ENCODE peak calls at places on chromosomes 3 and 15, in eight cellular contexts. One of them, this sample, is unnamed.

GRCh38 chr3:49244589-49245205 is 32.3 kb downstream of the C3orf62 start:
- DNase-seq in progenitor cell of endocrine pancreas: no peak
- DNase-seq in lower leg skin: no peak
- DNase-seq in DND-41: no peak
- DNase-seq in activated CD8-positive, alpha-beta T cell treated with anti-CD3 and anti-CD28 coated beads for 36 hours: no peak
- DNase-seq in GM23338: no peak
- DNase-seq in retinal pigment epithelial cell: no peak
- DNase-seq in astrocyte: no peak
- DNase-seq in this sample: peak

GRCh38 chr3:42264399-42265058 is 1.5 kb downstream of the CCK start:
- DNase-seq in progenitor cell of endocrine pancreas: no peak
- DNase-seq in lower leg skin: peak
- DNase-seq in DND-41: no peak
- DNase-seq in activated CD8-positive, alpha-beta T cell treated with anti-CD3 and anti-CD28 coated beads for 36 hours: peak
- DNase-seq in GM23338: peak
- DNase-seq in retinal pigment epithelial cell: peak
- DNase-seq in astrocyte: no peak
- DNase-seq in this sample: no peak

GRCh38 chr3:8509961-8510360 is 8.3 kb downstream of the LMCD1 start:
- DNase-seq in progenitor cell of endocrine pancreas: no peak
- DNase-seq in lower leg skin: no peak
- DNase-seq in DND-41: no peak
- DNase-seq in activated CD8-positive, alpha-beta T cell treated with anti-CD3 and anti-CD28 coated beads for 36 hours: no peak
- DNase-seq in GM23338: no peak
- DNase-seq in retinal pigment epithelial cell: no peak
- DNase-seq in astrocyte: peak
- DNase-seq in this sample: no peak

GRCh38 chr15:85899927-85900326 is 105.2 kb upstream of the KLHL25 start:
- DNase-seq in progenitor cell of endocrine pancreas: no peak
- DNase-seq in lower leg skin: no peak
- DNase-seq in DND-41: no peak
- DNase-seq in activated CD8-positive, alpha-beta T cell treated with anti-CD3 and anti-CD28 coated beads for 36 hours: no peak
- DNase-seq in GM23338: no peak
- DNase-seq in retinal pigment epithelial cell: no peak
- DNase-seq in astrocyte: no peak
- DNase-seq in this sample: no peak

GRCh38 chr15:75565062-75565970 is 13.8 kb downstream of the PTPN9 start:
- DNase-seq in progenitor cell of endocrine pancreas: no peak
- DNase-seq in lower leg skin: no peak
- DNase-seq in DND-41: no peak
- DNase-seq in activated CD8-positive, alpha-beta T cell treated with anti-CD3 and anti-CD28 coated beads for 36 hours: no peak
- DNase-seq in GM23338: no peak
- DNase-seq in retinal pigment epithelial cell: no peak
- DNase-seq in astrocyte: peak
- DNase-seq in this sample: no peak

GRCh38 chr15:52735231-52736089 is 54.7 kb downstream of the ONECUT1 start:
- DNase-seq in progenitor cell of endocrine pancreas: peak
- DNase-seq in lower leg skin: peak
- DNase-seq in DND-41: peak
- DNase-seq in activated CD8-positive, alpha-beta T cell treated with anti-CD3 and anti-CD28 coated beads for 36 hours: peak
- DNase-seq in GM23338: peak
- DNase-seq in retinal pigment epithelial cell: peak
- DNase-seq in astrocyte: peak
- DNase-seq in this sample: peak

GRCh38 chr3:121855555-121855954 is 20.5 kb downstream of the EAF2 start:
- DNase-seq in progenitor cell of endocrine pancreas: no peak
- DNase-seq in lower leg skin: no peak
- DNase-seq in DND-41: no peak
- DNase-seq in activated CD8-positive, alpha-beta T cell treated with anti-CD3 and anti-CD28 coated beads for 36 hours: peak
- DNase-seq in GM23338: peak
- DNase-seq in retinal pigment epithelial cell: no peak
- DNase-seq in astrocyte: no peak
- DNase-seq in this sample: peak

GRCh38 chr3:61425356-61425755 is 136.0 kb upstream of the PTPRG start:
- DNase-seq in progenitor cell of endocrine pancreas: no peak
- DNase-seq in lower leg skin: no peak
- DNase-seq in DND-41: no peak
- DNase-seq in activated CD8-positive, alpha-beta T cell treated with anti-CD3 and anti-CD28 coated beads for 36 hours: no peak
- DNase-seq in GM23338: no peak
- DNase-seq in retinal pigment epithelial cell: no peak
- DNase-seq in astrocyte: no peak
- DNase-seq in this sample: no peak

GRCh38 chr15:52217186-52217585 is 26.0 kb upstream of the GNB5 start:
- DNase-seq in progenitor cell of endocrine pancreas: no peak
- DNase-seq in lower leg skin: no peak
- DNase-seq in DND-41: peak
- DNase-seq in activated CD8-positive, alpha-beta T cell treated with anti-CD3 and anti-CD28 coated beads for 36 hours: peak
- DNase-seq in GM23338: peak
- DNase-seq in retinal pigment epithelial cell: no peak
- DNase-seq in astrocyte: no peak
- DNase-seq in this sample: peak

GRCh38 chr15:70089692-70089971 is 8.1 kb downstream of the TLE3 start:
- DNase-seq in progenitor cell of endocrine pancreas: no peak
- DNase-seq in lower leg skin: no peak
- DNase-seq in DND-41: no peak
- DNase-seq in activated CD8-positive, alpha-beta T cell treated with anti-CD3 and anti-CD28 coated beads for 36 hours: no peak
- DNase-seq in GM23338: no peak
- DNase-seq in retinal pigment epithelial cell: no peak
- DNase-seq in astrocyte: no peak
- DNase-seq in this sample: no peak

GRCh38 chr15:62591842-62592838 is 427.1 kb upstream of the C2CD4B start:
- DNase-seq in progenitor cell of endocrine pancreas: no peak
- DNase-seq in lower leg skin: no peak
- DNase-seq in DND-41: no peak
- DNase-seq in activated CD8-positive, alpha-beta T cell treated with anti-CD3 and anti-CD28 coated beads for 36 hours: no peak
- DNase-seq in GM23338: no peak
- DNase-seq in retinal pigment epithelial cell: no peak
- DNase-seq in astrocyte: peak
- DNase-seq in this sample: no peak

GRCh38 chr15:25188551-25189101 is 233.8 kb downstream of the SNRPN start:
- DNase-seq in progenitor cell of endocrine pancreas: no peak
- DNase-seq in lower leg skin: no peak
- DNase-seq in DND-41: no peak
- DNase-seq in activated CD8-positive, alpha-beta T cell treated with anti-CD3 and anti-CD28 coated beads for 36 hours: no peak
- DNase-seq in GM23338: no peak
- DNase-seq in retinal pigment epithelial cell: no peak
- DNase-seq in astrocyte: no peak
- DNase-seq in this sample: no peak

GRCh38 chr3:188900421-188900941 is 271.3 kb upstream of the TPRG1 start:
- DNase-seq in progenitor cell of endocrine pancreas: no peak
- DNase-seq in lower leg skin: no peak
- DNase-seq in DND-41: no peak
- DNase-seq in activated CD8-positive, alpha-beta T cell treated with anti-CD3 and anti-CD28 coated beads for 36 hours: no peak
- DNase-seq in GM23338: no peak
- DNase-seq in retinal pigment epithelial cell: no peak
- DNase-seq in astrocyte: peak
- DNase-seq in this sample: no peak

GRCh38 chr3:42683875-42684593 is 1.3 kb upstream of the KLHL40 start:
- DNase-seq in progenitor cell of endocrine pancreas: no peak
- DNase-seq in lower leg skin: peak
- DNase-seq in DND-41: no peak
- DNase-seq in activated CD8-positive, alpha-beta T cell treated with anti-CD3 and anti-CD28 coated beads for 36 hours: peak
- DNase-seq in GM23338: peak
- DNase-seq in retinal pigment epithelial cell: peak
- DNase-seq in astrocyte: peak
- DNase-seq in this sample: no peak

GRCh38 chr3:157429703-157430102 is 6.9 kb upstream of the PTX3 start:
- DNase-seq in progenitor cell of endocrine pancreas: no peak
- DNase-seq in lower leg skin: no peak
- DNase-seq in DND-41: no peak
- DNase-seq in activated CD8-positive, alpha-beta T cell treated with anti-CD3 and anti-CD28 coated beads for 36 hours: peak
- DNase-seq in GM23338: no peak
- DNase-seq in retinal pigment epithelial cell: no peak
- DNase-seq in astrocyte: no peak
- DNase-seq in this sample: no peak

GRCh38 chr3:141056716-141057115 is 5.6 kb downstream of the SPSB4 start:
- DNase-seq in progenitor cell of endocrine pancreas: no peak
- DNase-seq in lower leg skin: no peak
- DNase-seq in DND-41: no peak
- DNase-seq in activated CD8-positive, alpha-beta T cell treated with anti-CD3 and anti-CD28 coated beads for 36 hours: no peak
- DNase-seq in GM23338: no peak
- DNase-seq in retinal pigment epithelial cell: no peak
- DNase-seq in astrocyte: no peak
- DNase-seq in this sample: no peak

GRCh38 chr3:134373942-134374790 is at the start of gene AMOTL2:
- DNase-seq in progenitor cell of endocrine pancreas: peak
- DNase-seq in lower leg skin: peak
- DNase-seq in DND-41: peak
- DNase-seq in activated CD8-positive, alpha-beta T cell treated with anti-CD3 and anti-CD28 coated beads for 36 hours: peak
- DNase-seq in GM23338: peak
- DNase-seq in retinal pigment epithelial cell: peak
- DNase-seq in astrocyte: peak
- DNase-seq in this sample: no peak

GRCh38 chr3:99753268-99753975 is 64.2 kb upstream of the CMSS1 start:
- DNase-seq in progenitor cell of endocrine pancreas: no peak
- DNase-seq in lower leg skin: no peak
- DNase-seq in DND-41: peak
- DNase-seq in activated CD8-positive, alpha-beta T cell treated with anti-CD3 and anti-CD28 coated beads for 36 hours: peak
- DNase-seq in GM23338: peak
- DNase-seq in retinal pigment epithelial cell: peak
- DNase-seq in astrocyte: peak
- DNase-seq in this sample: peak

GRCh38 chr3:24396338-24396737 is 98.3 kb downstream of the THRB start:
- DNase-seq in progenitor cell of endocrine pancreas: no peak
- DNase-seq in lower leg skin: no peak
- DNase-seq in DND-41: no peak
- DNase-seq in activated CD8-positive, alpha-beta T cell treated with anti-CD3 and anti-CD28 coated beads for 36 hours: no peak
- DNase-seq in GM23338: peak
- DNase-seq in retinal pigment epithelial cell: no peak
- DNase-seq in astrocyte: no peak
- DNase-seq in this sample: no peak

DNA sequence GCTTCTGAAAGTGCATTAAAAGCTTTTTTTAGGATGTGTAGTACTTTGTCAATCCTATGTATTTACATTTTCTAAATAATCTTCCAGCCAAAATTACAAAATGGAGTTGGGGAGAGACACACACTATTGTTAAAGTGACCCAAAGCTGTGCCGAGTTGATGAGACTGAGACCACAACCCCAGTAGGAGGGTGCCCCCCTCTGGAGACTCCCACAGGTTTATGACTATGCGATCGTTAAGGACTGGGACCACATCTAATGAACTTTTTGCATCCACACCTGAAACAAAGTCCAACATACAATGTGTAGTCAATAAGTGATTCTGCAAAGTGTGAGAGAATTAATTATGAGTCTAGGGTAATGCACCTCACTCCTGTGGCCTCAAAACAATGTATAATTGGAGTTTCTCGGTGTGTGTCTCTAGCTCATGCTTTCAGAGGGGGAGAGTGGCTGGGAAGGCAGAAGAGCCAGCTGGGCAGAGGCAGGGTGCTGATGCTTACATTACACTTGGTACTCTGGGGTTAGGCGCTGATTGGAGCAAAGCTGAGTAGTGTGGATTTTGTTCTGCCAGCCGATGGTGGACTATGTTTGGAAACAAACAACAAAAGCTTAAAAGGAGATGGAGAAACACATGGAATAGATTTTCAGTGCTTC is 102.8 kb downstream of the KCNH8 start:
- DNase-seq in progenitor cell of endocrine pancreas: no peak
- DNase-seq in lower leg skin: no peak
- DNase-seq in DND-41: no peak
- DNase-seq in activated CD8-positive, alpha-beta T cell treated with anti-CD3 and anti-CD28 coated beads for 36 hours: peak
- DNase-seq in GM23338: peak
- DNase-seq in retinal pigment epithelial cell: no peak
- DNase-seq in astrocyte: no peak
- DNase-seq in this sample: peak
- TF ChIP-seq CTCF in progenitor cell of endocrine pancreas: peak
- TF ChIP-seq CTCF in lower leg skin: no peak
- TF ChIP-seq CTCF in DND-41: no peak
- TF ChIP-seq CTCF in activated CD8-positive, alpha-beta T cell treated with anti-CD3 and anti-CD28 coated beads for 36 hours: no peak
- TF ChIP-seq CTCF in GM23338: peak
- TF ChIP-seq CTCF in retinal pigment epithelial cell: no peak
- TF ChIP-seq CTCF in astrocyte: no peak
- TF ChIP-seq CTCF in this sample: peak

GRCh38 chr3:28239108-28239507 is 2.3 kb upstream of the CMC1 start:
- DNase-seq in progenitor cell of endocrine pancreas: no peak
- DNase-seq in lower leg skin: no peak
- DNase-seq in DND-41: no peak
- DNase-seq in activated CD8-positive, alpha-beta T cell treated with anti-CD3 and anti-CD28 coated beads for 36 hours: no peak
- DNase-seq in GM23338: no peak
- DNase-seq in retinal pigment epithelial cell: no peak
- DNase-seq in astrocyte: no peak
- DNase-seq in this sample: no peak
- TF ChIP-seq CTCF in progenitor cell of endocrine pancreas: no peak
- TF ChIP-seq CTCF in lower leg skin: no peak
- TF ChIP-seq CTCF in DND-41: no peak
- TF ChIP-seq CTCF in activated CD8-positive, alpha-beta T cell treated with anti-CD3 and anti-CD28 coated beads for 36 hours: no peak
- TF ChIP-seq CTCF in GM23338: no peak
- TF ChIP-seq CTCF in retinal pigment epithelial cell: no peak
- TF ChIP-seq CTCF in astrocyte: no peak
- TF ChIP-seq CTCF in this sample: no peak

DNA sequence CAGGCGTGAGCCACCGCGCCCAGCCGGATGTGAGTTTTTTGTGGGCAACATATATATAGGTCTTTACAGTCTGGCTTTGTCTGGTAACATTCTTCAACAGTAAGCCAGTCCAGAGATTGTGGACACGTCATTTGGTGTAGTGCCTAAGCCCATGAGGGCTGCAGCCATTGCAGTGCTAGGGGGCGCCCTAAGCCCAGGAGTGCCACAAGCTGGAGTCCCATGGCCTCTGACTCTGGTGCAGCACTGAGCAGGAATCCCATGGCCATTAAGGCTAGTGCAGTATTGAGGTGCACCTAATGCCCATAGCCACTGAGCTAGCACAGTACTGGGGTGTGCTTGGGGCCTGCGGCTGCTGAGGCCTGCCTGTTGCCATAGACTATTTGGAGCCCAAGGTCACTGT is 136.4 kb upstream of the NDN start:
- DNase-seq in progenitor cell of endocrine pancreas: no peak
- DNase-seq in lower leg skin: no peak
- DNase-seq in DND-41: peak
- DNase-seq in activated CD8-positive, alpha-beta T cell treated with anti-CD3 and anti-CD28 coated beads for 36 hours: peak
- DNase-seq in GM23338: peak
- DNase-seq in retinal pigment epithelial cell: no peak
- DNase-seq in astrocyte: no peak
- DNase-seq in this sample: no peak
- TF ChIP-seq CTCF in progenitor cell of endocrine pancreas: no peak
- TF ChIP-seq CTCF in lower leg skin: no peak
- TF ChIP-seq CTCF in DND-41: peak
- TF ChIP-seq CTCF in activated CD8-positive, alpha-beta T cell treated with anti-CD3 and anti-CD28 coated beads for 36 hours: no peak
- TF ChIP-seq CTCF in GM23338: peak
- TF ChIP-seq CTCF in retinal pigment epithelial cell: no peak
- TF ChIP-seq CTCF in astrocyte: no peak
- TF ChIP-seq CTCF in this sample: peak

GRCh38 chr15:82081904-82082810 is 36.3 kb upstream of the MEX3B start:
- DNase-seq in progenitor cell of endocrine pancreas: no peak
- DNase-seq in lower leg skin: no peak
- DNase-seq in DND-41: no peak
- DNase-seq in activated CD8-positive, alpha-beta T cell treated with anti-CD3 and anti-CD28 coated beads for 36 hours: no peak
- DNase-seq in GM23338: peak
- DNase-seq in retinal pigment epithelial cell: peak
- DNase-seq in astrocyte: peak
- DNase-seq in this sample: no peak
- TF ChIP-seq CTCF in progenitor cell of endocrine pancreas: peak
- TF ChIP-seq CTCF in lower leg skin: no peak
- TF ChIP-seq CTCF in DND-41: no peak
- TF ChIP-seq CTCF in activated CD8-positive, alpha-beta T cell treated with anti-CD3 and anti-CD28 coated beads for 36 hours: no peak
- TF ChIP-seq CTCF in GM23338: peak
- TF ChIP-seq CTCF in retinal pigment epithelial cell: peak
- TF ChIP-seq CTCF in astrocyte: peak
- TF ChIP-seq CTCF in this sample: peak